ENCODE peak calls at places on chromosomes 2 and 18, in nine cellular contexts. L is OCI-LY7, V is right atrium auricular region, R is neural progenitor cell, F is epithelial cell of esophagus, M is fibroblast of lung, Y is right cardiac atrium, Z is endodermal cell, G is thyroid gland. B is an unnamed sample.

GRCh38 chr2:39409697-39410389 is 27.2 kb downstream of the MAP4K3 start:
- DNase-seq in L (no peak), M (peak), R (no peak), G (no peak), V (no peak), F (no peak), Y (no peak), Z (no peak), B (peak)

GRCh38 chr2:217800433-217801114 is 202.2 kb downstream of the TNS1 start:
- DNase-seq in M (no peak), L (no peak), Y (no peak), R (no peak), Z (peak), F (no peak), G (no peak), V (no peak), B (no peak)

GRCh38 chr2:203673933-203674332 is 32.5 kb upstream of the CD28 start:
- DNase-seq in F (peak), R (no peak), V (no peak), G (no peak), Z (no peak), Y (no peak), M (peak), L (peak), B (no peak)

GRCh38 chr2:200703132-200703925 is 108.4 kb upstream of the BZW1 start:
- DNase-seq in L (peak), R (peak), Z (no peak), G (peak), M (peak), V (no peak), F (peak), Y (no peak), B (peak)

GRCh38 chr2:226891780-226892590 is 56.1 kb downstream of the RHBDD1 start:
- DNase-seq in M (peak), V (no peak), L (peak), Y (peak), Z (no peak), G (no peak), F (peak), R (no peak), B (peak)

GRCh38 chr2:106062627-106063026 is 131.5 kb downstream of the UXS1 start:
- DNase-seq in R (no peak), M (no peak), Z (no peak), Y (peak), F (no peak), L (no peak), V (peak), G (no peak), B (no peak)

GRCh38 chr2:42234056-42234455 is 64.9 kb downstream of the EML4 start:
- DNase-seq in Y (no peak), G (no peak), F (no peak), L (no peak), M (peak), V (no peak), R (no peak), Z (peak), B (peak)

GRCh38 chr2:88831792-88832248 is 140.3 kb downstream of the RPIA start:
- DNase-seq in L (peak), Y (no peak), V (no peak), G (peak), R (no peak), M (no peak), Z (peak), F (peak), B (peak)

GRCh38 chr18:42155024-42155423 is 200.0 kb downstream of the PIK3C3 start:
- DNase-seq in F (no peak), Y (no peak), M (no peak), L (no peak), R (peak), V (no peak), G (no peak), Z (no peak), B (no peak)

GRCh38 chr2:7356909-7357584 is 439.8 kb downstream of the RNF144A start:
- DNase-seq in F (no peak), V (no peak), R (no peak), Z (no peak), M (no peak), L (no peak), Y (no peak), G (no peak), B (no peak)

GRCh38 chr18:58216071-58216471 is 172.0 kb downstream of the NEDD4L start:
- DNase-seq in M (peak), Z (peak), Y (no peak), L (no peak), F (peak), G (peak), R (no peak), V (no peak), B (no peak)

GRCh38 chr2:201234167-201235139 is 25.9 kb upstream of the CASP8 start:
- DNase-seq in V (no peak), R (no peak), F (no peak), Z (no peak), M (peak), G (no peak), Y (no peak), L (peak), B (no peak)

GRCh38 chr18:3931542-3932112 is 481.7 kb downstream of the TGIF1 start:
- DNase-seq in Y (no peak), G (no peak), F (peak), L (no peak), M (peak), Z (no peak), R (no peak), V (no peak), B (no peak)

GRCh38 chr2:29753676-29754444 is 167.5 kb downstream of the ALK start:
- DNase-seq in V (no peak), Y (no peak), Z (no peak), M (peak), L (no peak), F (no peak), G (no peak), R (no peak), B (peak)

GRCh38 chr2:147860009-147860408 is 15.2 kb downstream of the ACVR2A start:
- DNase-seq in Y (no peak), L (no peak), M (no peak), Z (no peak), R (peak), F (no peak), G (no peak), V (no peak), B (no peak)

GRCh38 chr2:241850544-241851324 is 8.0 kb downstream of the PDCD1 start:
- DNase-seq in G (no peak), M (no peak), L (no peak), Y (no peak), V (no peak), Z (peak), R (no peak), F (no peak), B (no peak)

GRCh38 chr2:27903649-27904544 is 13.4 kb downstream of the BABAM2 start:
- DNase-seq in M (peak), R (no peak), G (no peak), Z (no peak), F (peak), L (no peak), V (no peak), Y (no peak), B (peak)

GRCh38 chr2:234608946-234609345 is 112.1 kb upstream of the ARL4C start:
- DNase-seq in Z (no peak), G (no peak), F (no peak), R (no peak), V (no peak), Y (no peak), L (no peak), M (no peak), B (no peak)

GRCh38 chr2:169222665-169223064 is 139.7 kb downstream of the LRP2 start:
- DNase-seq in Z (no peak), F (peak), M (peak), Y (no peak), V (no peak), G (no peak), R (no peak), L (no peak), B (no peak)

GRCh38 chr2:101111917-101112771 is 39.0 kb downstream of the TBC1D8 start:
- DNase-seq in Z (no peak), L (no peak), M (peak), V (no peak), Y (no peak), G (no peak), F (no peak), R (no peak), B (peak)

GRCh38 chr2:226181909-226182308 is 617.7 kb downstream of the IRS1 start:
- DNase-seq in Y (no peak), V (no peak), Z (no peak), L (no peak), M (no peak), G (no peak), R (no peak), F (no peak), B (no peak)

GRCh38 chr2:232779465-232779864 is 3.1 kb upstream of the KCNJ13 start:
- DNase-seq in F (no peak), G (no peak), Y (no peak), L (no peak), Z (no peak), V (no peak), M (no peak), R (no peak), B (no peak)

GRCh38 chr2:56410140-56410539 is 226.3 kb downstream of the CCDC85A start:
- DNase-seq in F (peak), L (no peak), Z (no peak), Y (no peak), V (no peak), G (no peak), M (peak), R (no peak), B (no peak)

GRCh38 chr18:22302152-22302551 is 115.6 kb downstream of the CTAGE1 start:
- DNase-seq in L (no peak), Y (no peak), V (no peak), F (no peak), R (no peak), G (no peak), Z (no peak), M (no peak), B (no peak)

GRCh38 chr2:195202163-195202845 is 454.7 kb upstream of the SLC39A10 start:
- DNase-seq in Y (no peak), Z (no peak), F (peak), R (no peak), M (peak), L (no peak), G (no peak), V (no peak), B (peak)

GRCh38 chr2:240817496-240818292 is 2.3 kb downstream of the KIF1A start:
- DNase-seq in Z (peak), Y (peak), L (no peak), V (no peak), G (no peak), R (no peak), F (no peak), M (no peak), B (no peak)
- H3K4me3 ChIP-seq in Z (peak), Y (no peak), L (no peak), V (no peak), G (no peak), R (no peak), F (no peak), M (no peak), B (no peak)

GRCh38 chr2:64036343-64036742 is 17.1 kb upstream of the VPS54 start:
- DNase-seq in R (no peak), F (peak), L (no peak), Z (no peak), Y (no peak), G (no peak), V (no peak), M (peak), B (peak)
- H3K4me3 ChIP-seq in R (no peak), F (no peak), L (no peak), Z (no peak), Y (no peak), G (no peak), V (no peak), M (no peak), B (no peak)

GRCh38 chr18:12679183-12679786 is 21.4 kb upstream of the SPIRE1 start:
- DNase-seq in F (no peak), M (peak), Z (no peak), L (no peak), R (no peak), V (peak), Y (peak), G (peak), B (peak)
- H3K4me3 ChIP-seq in F (no peak), M (peak), Z (no peak), L (no peak), R (no peak), V (no peak), Y (peak), G (no peak), B (no peak)

DNA sequence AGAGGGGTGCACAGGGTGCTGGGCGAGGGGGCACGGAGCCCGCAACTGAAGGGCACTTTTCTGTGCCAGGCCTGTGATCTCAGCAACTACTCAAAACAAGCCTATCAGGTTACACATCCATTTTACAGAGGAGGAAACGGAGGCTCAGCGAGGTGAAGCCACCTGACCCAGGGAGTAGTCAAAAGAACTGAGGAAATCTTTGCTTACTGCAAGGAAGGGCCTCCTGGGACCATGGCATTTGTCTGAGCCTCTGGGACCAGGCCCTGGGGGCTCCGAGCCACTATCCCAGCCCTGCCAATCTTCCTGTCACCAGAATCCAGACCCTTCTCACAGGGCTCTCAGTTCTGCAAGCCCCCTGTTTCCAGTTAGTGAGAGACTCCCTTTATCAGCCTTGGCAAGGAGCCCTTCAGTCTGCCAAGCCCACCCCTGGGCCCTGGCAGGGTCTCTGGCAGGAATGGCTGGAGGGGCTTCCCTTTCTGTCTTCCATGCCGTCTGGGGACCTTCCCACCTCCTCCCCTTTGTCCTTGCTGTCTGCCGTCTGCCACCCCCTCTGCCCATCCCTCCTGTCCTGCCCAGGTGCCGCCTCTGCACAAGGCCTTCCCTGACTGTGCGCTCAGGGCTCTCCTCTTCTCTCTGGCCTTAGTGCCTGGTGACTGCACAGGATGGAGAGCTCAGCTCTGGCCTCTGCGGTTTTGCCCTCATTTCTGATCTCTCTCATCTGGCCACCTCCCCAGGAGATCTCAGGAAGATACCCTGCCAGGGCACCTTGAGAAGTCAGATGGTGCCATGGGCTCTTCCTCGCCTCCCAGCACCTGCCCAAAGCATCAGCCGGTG is 194.7 kb upstream of the GLI2 start:
- DNase-seq in Y (peak), L (no peak), V (no peak), M (no peak), F (no peak), R (no peak), Z (no peak), G (no peak), B (no peak)
- H3K4me3 ChIP-seq in Y (no peak), L (no peak), V (no peak), M (no peak), F (no peak), R (no peak), Z (no peak), G (no peak), B (no peak)

GRCh38 chr2:38038682-38039081 is 37.3 kb downstream of the CYP1B1 start:
- DNase-seq in Y (peak), R (no peak), M (no peak), F (no peak), L (no peak), V (no peak), Z (no peak), G (no peak), B (no peak)
- H3K4me3 ChIP-seq in Y (peak), R (peak), M (peak), F (no peak), L (no peak), V (no peak), Z (no peak), G (no peak), B (no peak)

DNA sequence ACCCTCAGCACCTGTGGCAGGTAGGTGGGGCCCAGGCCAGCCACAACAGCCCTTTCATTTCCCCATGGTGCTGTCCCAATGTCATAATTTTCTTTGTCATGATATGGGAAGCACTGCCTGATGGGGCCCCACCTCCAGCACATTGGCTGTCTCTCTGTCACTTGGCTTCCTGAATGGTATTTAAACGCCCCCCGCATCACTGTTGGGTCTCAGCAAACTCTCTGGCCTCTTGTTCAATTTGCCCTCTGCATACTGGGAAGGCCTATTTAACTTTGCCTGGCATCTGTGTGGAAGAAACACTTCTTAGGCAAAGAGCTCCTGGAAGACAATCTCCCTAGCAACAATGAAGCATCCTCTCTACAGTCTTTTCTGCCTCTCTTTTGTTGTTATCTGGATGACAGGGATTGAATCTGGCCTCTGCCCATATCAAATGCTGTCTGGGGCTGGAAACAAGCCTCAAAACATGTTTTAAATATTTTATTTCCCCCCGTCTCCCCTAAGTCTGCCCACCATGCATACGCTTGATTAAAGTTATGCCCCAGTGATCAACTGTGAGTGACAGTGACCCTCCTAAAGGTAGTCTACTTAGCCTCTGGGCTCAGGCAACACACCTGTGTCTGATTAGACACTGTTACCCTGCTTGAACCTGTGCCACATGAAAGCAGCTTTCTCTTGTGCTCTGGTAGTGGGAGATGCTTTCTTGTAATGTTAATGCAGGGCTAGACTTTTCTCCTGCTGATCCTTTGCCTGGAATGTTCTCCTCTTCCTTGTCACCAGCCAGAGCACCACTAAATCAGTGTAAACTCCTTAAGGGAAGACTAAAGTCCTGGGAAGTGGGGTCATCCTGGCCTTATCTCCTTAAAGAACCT is 35.0 kb downstream of the CDC42EP3 start:
- DNase-seq in G (no peak), Y (no peak), R (no peak), M (no peak), F (no peak), V (no peak), L (no peak), Z (no peak), B (no peak)
- H3K4me3 ChIP-seq in G (no peak), Y (no peak), R (no peak), M (no peak), F (no peak), V (no peak), L (no peak), Z (no peak), B (no peak)

DNA sequence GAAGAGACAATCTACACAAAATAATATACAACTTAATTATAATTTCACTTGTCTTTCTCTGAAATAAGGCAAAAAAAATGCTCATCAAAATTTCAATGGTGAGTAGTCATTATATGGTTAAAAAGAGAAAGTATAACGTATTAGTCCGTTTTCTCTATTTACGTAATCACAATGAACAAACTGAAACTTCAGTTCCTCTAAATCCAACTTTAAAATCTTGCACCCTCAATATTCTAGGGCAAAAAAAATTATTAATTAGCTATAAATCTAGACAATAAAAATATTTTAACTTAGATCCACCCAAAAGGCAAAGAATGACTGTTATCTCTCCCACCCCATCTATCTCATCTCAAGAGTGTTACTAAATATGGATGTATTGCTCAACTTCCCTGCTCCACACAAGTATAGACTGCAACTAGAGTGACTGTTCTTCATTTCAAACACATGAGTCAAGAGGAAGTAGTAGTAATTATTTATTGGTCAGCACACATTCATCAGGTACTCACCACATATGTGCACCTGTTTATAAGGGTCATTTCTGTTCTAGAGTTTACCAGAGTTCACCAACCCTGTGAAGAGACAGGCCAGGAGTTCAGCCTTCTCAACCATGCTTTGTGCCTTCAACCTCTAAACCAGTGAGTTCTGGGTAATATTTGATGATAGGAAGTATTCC is 36.4 kb downstream of the STK39 start:
- DNase-seq in L (no peak), Y (no peak), R (no peak), G (no peak), M (peak), V (no peak), F (peak), Z (no peak), B (peak)
- H3K4me3 ChIP-seq in L (no peak), Y (no peak), R (no peak), G (no peak), M (no peak), V (no peak), F (peak), Z (no peak), B (peak)

GRCh38 chr2:31136000-31136399 is 2.2 kb downstream of the GALNT14 start:
- DNase-seq in Y (no peak), M (no peak), R (no peak), G (no peak), F (no peak), V (no peak), L (no peak), Z (no peak), B (no peak)
- H3K4me3 ChIP-seq in Y (no peak), M (no peak), R (no peak), G (no peak), F (no peak), V (no peak), L (peak), Z (no peak), B (no peak)

DNA sequence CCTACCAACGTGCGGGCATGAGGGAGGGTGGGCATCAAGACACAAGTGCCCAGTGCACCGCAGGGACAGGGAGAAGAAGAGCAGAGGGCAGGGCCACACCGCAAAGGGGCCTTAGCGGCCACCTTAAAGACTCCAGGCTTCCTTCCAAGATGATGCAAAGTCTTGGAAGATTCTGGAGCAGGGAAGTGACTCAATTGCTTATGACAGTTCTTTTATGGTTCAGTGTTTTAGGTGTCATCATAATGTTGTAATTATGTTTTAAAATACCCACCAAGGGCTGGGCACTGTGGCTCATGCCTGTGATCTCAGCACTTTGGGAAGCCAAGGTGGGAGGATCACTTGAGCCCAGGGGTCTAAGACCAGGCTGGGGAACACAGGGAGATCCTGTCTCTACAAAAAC is 44.5 kb upstream of the SEMA4C start:
- DNase-seq in V (no peak), F (peak), L (no peak), G (no peak), Z (no peak), Y (no peak), M (peak), R (no peak), B (no peak)
- H3K4me3 ChIP-seq in V (no peak), F (no peak), L (no peak), G (no peak), Z (no peak), Y (no peak), M (no peak), R (no peak), B (no peak)

B was measured in brain microvascular endothelial cell.